ENCODE peak calls at places on chromosomes 16 and 17, in seven cellular contexts. K is GM12878, X is K562, R is H1, E is SK-N-SH, L is HepG2, O is GM12892. H is an unnamed sample.

GRCh38 chr16:29148867-29149272 is 164.0 kb downstream of the LAT start:
- DNase-seq in K (no peak), X (no peak), R (no peak), E (no peak), L (no peak), O (no peak), H (no peak)

GRCh38 chr16:30874244-30874820 is 19.5 kb downstream of the BCL7C start:
- DNase-seq in K (no peak), X (peak), R (no peak), E (no peak), L (no peak), O (no peak), H (no peak)

GRCh38 chr16:81174644-81175324 is 63.7 kb upstream of the BCO1 start:
- DNase-seq in K (no peak), X (no peak), R (no peak), E (no peak), L (no peak), O (no peak), H (no peak)

GRCh38 chr16:87365021-87365713 is 18.4 kb downstream of the FBXO31 start:
- DNase-seq in K (no peak), X (no peak), R (no peak), E (no peak), L (no peak), O (no peak), H (no peak)

GRCh38 chr17:66494023-66494803 is 191.8 kb downstream of the PRKCA start:
- DNase-seq in K (no peak), X (peak), R (no peak), E (no peak), L (no peak), O (no peak), H (no peak)

GRCh38 chr16:81446318-81447275 is 2.0 kb downstream of the CMIP start:
- DNase-seq in K (no peak), X (peak), R (peak), E (peak), L (no peak), O (no peak), H (peak)

GRCh38 chr16:20987049-20987448 is 86.5 kb downstream of the LYRM1 start:
- DNase-seq in K (no peak), X (no peak), R (no peak), E (no peak), L (no peak), O (no peak), H (no peak)

GRCh38 chr17:76239538-76240274 is 587 bp downstream of the RNF157 start:
- DNase-seq in K (no peak), X (peak), R (peak), E (peak), L (no peak), O (no peak), H (no peak)

GRCh38 chr17:4162366-4162765 is 19.4 kb downstream of the CYB5D2 start:
- DNase-seq in K (no peak), X (no peak), R (no peak), E (no peak), L (no peak), O (no peak), H (no peak)

GRCh38 chr16:58854392-58854791 is 120.3 kb upstream of the GOT2 start:
- DNase-seq in K (peak), X (no peak), R (no peak), E (no peak), L (no peak), O (no peak), H (no peak)

DNA sequence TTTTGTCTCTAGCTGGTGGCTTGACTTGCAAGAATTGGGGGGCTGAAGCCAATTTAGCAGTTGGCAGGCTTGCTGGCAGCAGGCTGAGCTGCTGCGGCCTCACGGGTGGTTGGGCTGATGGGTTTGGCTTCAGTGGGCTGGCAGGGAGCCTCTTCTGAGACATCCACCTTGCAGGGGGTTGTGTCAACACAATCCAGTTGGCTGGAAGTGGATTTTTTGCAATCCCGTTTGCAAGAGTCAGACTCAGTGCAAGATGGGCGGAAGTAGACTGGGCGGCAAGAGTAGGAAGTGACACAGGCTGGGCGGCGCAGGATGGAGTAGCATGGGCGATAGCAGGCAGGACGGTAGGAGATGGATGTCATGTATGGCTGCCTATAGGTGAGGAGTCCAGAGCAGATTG is 1.5 kb downstream of the KRTAP16-1 start:
- DNase-seq in K (no peak), X (no peak), R (no peak), E (no peak), L (no peak), O (no peak), H (no peak)
- TF ChIP-seq TAF1 in K (no peak), X (no peak), R (no peak), E (no peak), L (no peak), O (no peak), H (no peak)

DNA sequence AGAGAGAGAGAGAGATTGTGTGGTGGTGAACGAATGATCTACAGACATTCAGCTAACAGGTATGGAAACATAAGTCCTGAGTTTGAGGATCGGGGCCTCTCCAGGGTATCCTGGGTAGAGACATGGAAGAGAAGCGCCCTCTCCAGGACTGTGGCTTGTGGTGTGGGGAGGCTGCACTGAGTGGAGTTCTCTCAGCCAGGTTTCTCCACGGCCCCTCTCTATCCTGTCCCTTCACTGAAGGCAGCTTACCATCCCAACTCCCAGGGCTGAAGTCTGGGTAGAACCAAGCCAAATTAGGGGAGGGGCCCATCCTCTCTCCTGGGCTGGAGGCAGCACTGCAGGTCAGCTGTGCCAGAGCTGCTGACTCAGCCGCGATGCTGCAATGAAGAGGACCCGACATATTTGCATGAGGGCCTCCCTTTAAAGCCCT is 6.2 kb downstream of the C1QL1 start:
- DNase-seq in K (no peak), X (peak), R (no peak), E (no peak), L (peak), O (no peak), H (no peak)
- TF ChIP-seq TAF1 in K (no peak), X (no peak), R (no peak), E (no peak), L (no peak), O (no peak), H (no peak)

GRCh38 chr17:44902135-44902760 is 3.0 kb upstream of the EFTUD2 start:
- DNase-seq in K (no peak), X (no peak), R (no peak), E (no peak), L (no peak), O (no peak), H (no peak)

GRCh38 chr17:44901323-44901965 is 2.2 kb upstream of the EFTUD2 start:
- DNase-seq in K (no peak), X (no peak), R (no peak), E (no peak), L (no peak), O (no peak), H (no peak)

GRCh38 chr17:44905006-44906000 is 6.1 kb upstream of the EFTUD2 start:
- DNase-seq in K (no peak), X (no peak), R (no peak), E (peak), L (no peak), O (no peak), H (no peak)

GRCh38 chr17:44904001-44904984 is 5.0 kb upstream of the EFTUD2 start:
- DNase-seq in K (no peak), X (no peak), R (no peak), E (no peak), L (no peak), O (no peak), H (no peak)

GRCh38 chr17:44903012-44903685 is 3.9 kb upstream of the EFTUD2 start:
- DNase-seq in K (no peak), X (no peak), R (no peak), E (no peak), L (no peak), O (no peak), H (no peak)
- TF ChIP-seq TAF1 in K (no peak), X (no peak), R (no peak), E (no peak), L (no peak), O (no peak), H (no peak)

DNA sequence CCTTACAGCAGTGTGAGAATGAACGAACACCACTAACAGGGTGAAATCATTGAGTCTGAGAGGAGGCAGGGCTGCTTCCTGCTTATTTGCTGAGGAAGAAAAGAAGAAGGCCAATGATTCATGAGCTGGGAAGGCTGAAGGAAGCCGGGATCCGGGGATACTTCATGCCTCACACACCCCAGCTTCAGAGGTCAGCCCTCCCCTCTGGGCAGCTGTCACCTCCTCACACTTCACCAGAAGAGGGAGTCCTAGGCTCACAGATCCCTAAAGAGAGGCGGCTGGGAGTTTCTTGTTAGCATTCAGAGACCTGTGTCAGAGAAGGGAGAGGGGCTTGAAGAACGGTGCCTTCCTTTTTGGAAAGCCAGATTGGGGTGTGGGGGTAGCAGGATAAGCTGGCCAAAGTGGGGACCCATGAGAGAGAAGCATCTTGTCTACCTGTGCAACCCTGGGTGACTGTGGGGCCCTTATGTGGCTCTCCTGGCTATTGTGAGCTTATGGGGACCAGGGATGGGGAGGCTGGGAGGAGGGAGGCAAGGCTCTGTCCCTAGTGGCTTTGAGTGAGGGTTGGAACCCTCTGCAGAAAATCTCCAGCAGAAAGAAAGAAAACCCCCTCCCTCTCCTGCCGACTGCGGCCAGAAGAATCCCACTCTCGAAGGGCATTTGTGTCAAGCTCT is 94.6 kb downstream of the RGS9 start:
- DNase-seq in K (peak), X (peak), R (peak), E (peak), L (peak), O (peak), H (peak)
- TF ChIP-seq TAF1 in K (no peak), X (no peak), R (no peak), E (no peak), L (no peak), O (no peak), H (no peak)

GRCh38 chr17:77613181-77613580 is 345.3 kb upstream of the TNRC6C start:
- DNase-seq in K (no peak), X (no peak), R (no peak), E (no peak), L (no peak), O (no peak), H (no peak)

GRCh38 chr17:77610518-77610893 is 348.0 kb upstream of the TNRC6C start:
- DNase-seq in K (no peak), X (no peak), R (peak), E (no peak), L (no peak), O (no peak), H (no peak)

GRCh38 chr17:77611791-77612466 is 346.6 kb upstream of the TNRC6C start:
- DNase-seq in K (no peak), X (no peak), R (no peak), E (no peak), L (no peak), O (no peak), H (no peak)

GRCh38 chr17:77609553-77610517 is 348.7 kb upstream of the TNRC6C start:
- DNase-seq in K (peak), X (peak), R (peak), E (no peak), L (peak), O (no peak), H (peak)

GRCh38 chr17:77610980-77611641 is 347.4 kb upstream of the TNRC6C start:
- DNase-seq in K (no peak), X (no peak), R (no peak), E (no peak), L (no peak), O (no peak), H (no peak)
- TF ChIP-seq TAF1 in K (no peak), X (no peak), R (no peak), E (no peak), L (no peak), O (no peak), H (no peak)

GRCh38 chr17:21272881-21273839 is 11.4 kb upstream of the MAP2K3 start:
- DNase-seq in K (no peak), X (peak), R (no peak), E (no peak), L (no peak), O (no peak), H (no peak)
- TF ChIP-seq TAF1 in K (no peak), X (no peak), R (no peak), E (no peak), L (no peak), O (no peak), H (no peak)

GRCh38 chr17:1398900-1399299 is 1.1 kb downstream of the YWHAE start:
- DNase-seq in K (no peak), X (peak), R (no peak), E (no peak), L (no peak), O (no peak), H (no peak)

GRCh38 chr17:1398028-1398427 is 2.0 kb downstream of the YWHAE start:
- DNase-seq in K (no peak), X (no peak), R (no peak), E (no peak), L (no peak), O (no peak), H (no peak)

GRCh38 chr17:1402268-1402598 is 2.2 kb upstream of the YWHAE start:
- DNase-seq in K (no peak), X (no peak), R (no peak), E (no peak), L (no peak), O (no peak), H (no peak)

GRCh38 chr17:1399679-1400512 is at the start of gene YWHAE:
- DNase-seq in K (peak), X (peak), R (peak), E (peak), L (peak), O (peak), H (peak)

GRCh38 chr17:1399366-1399678 is 700 bp downstream of the YWHAE start:
- DNase-seq in K (no peak), X (no peak), R (no peak), E (no peak), L (no peak), O (no peak), H (peak)
- TF ChIP-seq TAF1 in K (no peak), X (no peak), R (no peak), E (no peak), L (no peak), O (no peak), H (no peak)

GRCh38 chr17:1612400-1612799 is 16.2 kb downstream of the SLC43A2 start:
- DNase-seq in K (no peak), X (no peak), R (no peak), E (no peak), L (no peak), O (no peak), H (no peak)

GRCh38 chr17:1607971-1608320 is 20.7 kb downstream of the SLC43A2 start:
- DNase-seq in K (no peak), X (no peak), R (no peak), E (no peak), L (no peak), O (no peak), H (no peak)

GRCh38 chr17:1608676-1609075 is 20.0 kb downstream of the SLC43A2 start:
- DNase-seq in K (no peak), X (no peak), R (no peak), E (no peak), L (no peak), O (no peak), H (no peak)

GRCh38 chr17:1606352-1606985 is 22.2 kb downstream of the SLC43A2 start:
- DNase-seq in K (no peak), X (no peak), R (no peak), E (no peak), L (no peak), O (no peak), H (no peak)

GRCh38 chr17:1611715-1612114 is 16.9 kb downstream of the SLC43A2 start:
- DNase-seq in K (no peak), X (no peak), R (no peak), E (no peak), L (no peak), O (no peak), H (no peak)
- TF ChIP-seq TAF1 in K (no peak), X (no peak), R (no peak), E (no peak), L (no peak), O (no peak), H (no peak)

GRCh38 chr16:49884033-49884707 is 28.3 kb upstream of the ZNF423 start:
- DNase-seq in K (no peak), X (peak), R (no peak), E (peak), L (peak), O (no peak), H (no peak)
- TF ChIP-seq TAF1 in K (no peak), X (no peak), R (no peak), E (no peak), L (no peak), O (no peak), H (no peak)